ENCODE peak calls at places on chromosomes 13 and 19, in ten cellular contexts. One of them, this sample, is unnamed.

GRCh38 chr13:59492030-59492636 is 671.6 kb downstream of the DIAPH3 start:
- DNase-seq in OCI-M1: no peak
- DNase-seq in H9: no peak
- DNase-seq in stimulated activated CD8-positive, alpha-beta memory T cell treated with anti-CD3 and anti-CD28 coated beads, Interleukin-12 subunit alpha, Interleukin-12 subunit beta, amount 100 ng/mL, for 4 hours: no peak
- DNase-seq in DMS79 treated with DMSO at 0.1 percent for 48 hours: no peak
- DNase-seq in NCI-H1092 treated with DMSO at 0.1 percent for 48 hours: no peak
- DNase-seq in fibroblast of the conjunctiva: no peak
- DNase-seq in fibroblast of pulmonary artery: no peak
- DNase-seq in epithelial cell of esophagus: no peak
- DNase-seq in SHP77: no peak
- DNase-seq in this sample: no peak

GRCh38 chr13:76723551-76724232 is 162.5 kb downstream of the KCTD12 start:
- DNase-seq in DMS79 treated with DMSO at 0.1 percent for 48 hours: no peak
- DNase-seq in SHP77: no peak
- DNase-seq in OCI-M1: no peak
- DNase-seq in stimulated activated CD8-positive, alpha-beta memory T cell treated with anti-CD3 and anti-CD28 coated beads, Interleukin-12 subunit alpha, Interleukin-12 subunit beta, amount 100 ng/mL, for 4 hours: no peak
- DNase-seq in NCI-H1092 treated with DMSO at 0.1 percent for 48 hours: no peak
- DNase-seq in fibroblast of the conjunctiva: peak
- DNase-seq in epithelial cell of esophagus: peak
- DNase-seq in H9: peak
- DNase-seq in fibroblast of pulmonary artery: peak
- DNase-seq in this sample: peak

GRCh38 chr13:95073826-95074345 is 227.4 kb downstream of the ABCC4 start:
- DNase-seq in DMS79 treated with DMSO at 0.1 percent for 48 hours: no peak
- DNase-seq in NCI-H1092 treated with DMSO at 0.1 percent for 48 hours: no peak
- DNase-seq in fibroblast of the conjunctiva: no peak
- DNase-seq in OCI-M1: no peak
- DNase-seq in SHP77: no peak
- DNase-seq in epithelial cell of esophagus: no peak
- DNase-seq in fibroblast of pulmonary artery: peak
- DNase-seq in H9: no peak
- DNase-seq in stimulated activated CD8-positive, alpha-beta memory T cell treated with anti-CD3 and anti-CD28 coated beads, Interleukin-12 subunit alpha, Interleukin-12 subunit beta, amount 100 ng/mL, for 4 hours: no peak
- DNase-seq in this sample: no peak

GRCh38 chr13:93709511-93710244 is 483.1 kb downstream of the GPC6 start:
- DNase-seq in DMS79 treated with DMSO at 0.1 percent for 48 hours: no peak
- DNase-seq in H9: no peak
- DNase-seq in OCI-M1: peak
- DNase-seq in SHP77: no peak
- DNase-seq in NCI-H1092 treated with DMSO at 0.1 percent for 48 hours: no peak
- DNase-seq in fibroblast of the conjunctiva: no peak
- DNase-seq in stimulated activated CD8-positive, alpha-beta memory T cell treated with anti-CD3 and anti-CD28 coated beads, Interleukin-12 subunit alpha, Interleukin-12 subunit beta, amount 100 ng/mL, for 4 hours: no peak
- DNase-seq in epithelial cell of esophagus: no peak
- DNase-seq in fibroblast of pulmonary artery: no peak
- DNase-seq in this sample: no peak

GRCh38 chr19:53157601-53158000 is 1.3 kb downstream of the ZNF347 start:
- DNase-seq in fibroblast of pulmonary artery: peak
- DNase-seq in DMS79 treated with DMSO at 0.1 percent for 48 hours: peak
- DNase-seq in epithelial cell of esophagus: peak
- DNase-seq in SHP77: no peak
- DNase-seq in stimulated activated CD8-positive, alpha-beta memory T cell treated with anti-CD3 and anti-CD28 coated beads, Interleukin-12 subunit alpha, Interleukin-12 subunit beta, amount 100 ng/mL, for 4 hours: no peak
- DNase-seq in OCI-M1: peak
- DNase-seq in H9: peak
- DNase-seq in NCI-H1092 treated with DMSO at 0.1 percent for 48 hours: no peak
- DNase-seq in fibroblast of the conjunctiva: no peak
- DNase-seq in this sample: no peak

GRCh38 chr13:74131206-74131605 is 3.0 kb downstream of the KLF12 start:
- DNase-seq in fibroblast of pulmonary artery: no peak
- DNase-seq in fibroblast of the conjunctiva: no peak
- DNase-seq in NCI-H1092 treated with DMSO at 0.1 percent for 48 hours: no peak
- DNase-seq in H9: no peak
- DNase-seq in SHP77: no peak
- DNase-seq in stimulated activated CD8-positive, alpha-beta memory T cell treated with anti-CD3 and anti-CD28 coated beads, Interleukin-12 subunit alpha, Interleukin-12 subunit beta, amount 100 ng/mL, for 4 hours: no peak
- DNase-seq in OCI-M1: no peak
- DNase-seq in epithelial cell of esophagus: no peak
- DNase-seq in DMS79 treated with DMSO at 0.1 percent for 48 hours: no peak
- DNase-seq in this sample: no peak

GRCh38 chr19:35673121-35673804 is 6.9 kb downstream of the UPK1A start:
- DNase-seq in epithelial cell of esophagus: peak
- DNase-seq in SHP77: no peak
- DNase-seq in OCI-M1: peak
- DNase-seq in fibroblast of pulmonary artery: peak
- DNase-seq in stimulated activated CD8-positive, alpha-beta memory T cell treated with anti-CD3 and anti-CD28 coated beads, Interleukin-12 subunit alpha, Interleukin-12 subunit beta, amount 100 ng/mL, for 4 hours: peak
- DNase-seq in NCI-H1092 treated with DMSO at 0.1 percent for 48 hours: no peak
- DNase-seq in H9: peak
- DNase-seq in fibroblast of the conjunctiva: no peak
- DNase-seq in DMS79 treated with DMSO at 0.1 percent for 48 hours: no peak
- DNase-seq in this sample: peak

GRCh38 chr13:106573279-106573831 is 5.4 kb upstream of the ARGLU1 start:
- DNase-seq in DMS79 treated with DMSO at 0.1 percent for 48 hours: no peak
- DNase-seq in OCI-M1: no peak
- DNase-seq in H9: no peak
- DNase-seq in fibroblast of the conjunctiva: no peak
- DNase-seq in stimulated activated CD8-positive, alpha-beta memory T cell treated with anti-CD3 and anti-CD28 coated beads, Interleukin-12 subunit alpha, Interleukin-12 subunit beta, amount 100 ng/mL, for 4 hours: no peak
- DNase-seq in fibroblast of pulmonary artery: peak
- DNase-seq in NCI-H1092 treated with DMSO at 0.1 percent for 48 hours: no peak
- DNase-seq in epithelial cell of esophagus: no peak
- DNase-seq in SHP77: no peak
- DNase-seq in this sample: peak

GRCh38 chr19:11125994-11126685 is 29.4 kb downstream of the SPC24 start:
- DNase-seq in OCI-M1: peak
- DNase-seq in fibroblast of pulmonary artery: peak
- DNase-seq in fibroblast of the conjunctiva: no peak
- DNase-seq in NCI-H1092 treated with DMSO at 0.1 percent for 48 hours: peak
- DNase-seq in stimulated activated CD8-positive, alpha-beta memory T cell treated with anti-CD3 and anti-CD28 coated beads, Interleukin-12 subunit alpha, Interleukin-12 subunit beta, amount 100 ng/mL, for 4 hours: peak
- DNase-seq in H9: peak
- DNase-seq in SHP77: peak
- DNase-seq in DMS79 treated with DMSO at 0.1 percent for 48 hours: peak
- DNase-seq in epithelial cell of esophagus: peak
- DNase-seq in this sample: peak

GRCh38 chr19:35162471-35163326 is 8.2 kb downstream of the FXYD5 start:
- DNase-seq in DMS79 treated with DMSO at 0.1 percent for 48 hours: no peak
- DNase-seq in SHP77: no peak
- DNase-seq in stimulated activated CD8-positive, alpha-beta memory T cell treated with anti-CD3 and anti-CD28 coated beads, Interleukin-12 subunit alpha, Interleukin-12 subunit beta, amount 100 ng/mL, for 4 hours: no peak
- DNase-seq in H9: no peak
- DNase-seq in NCI-H1092 treated with DMSO at 0.1 percent for 48 hours: no peak
- DNase-seq in OCI-M1: no peak
- DNase-seq in epithelial cell of esophagus: peak
- DNase-seq in fibroblast of pulmonary artery: no peak
- DNase-seq in fibroblast of the conjunctiva: no peak
- DNase-seq in this sample: peak

This sample was measured in MCF 10A.